ENCODE peak calls at places on chromosome 22, in five cellular contexts. One of them, this sample, is unnamed.

GRCh38 chr22:32475428-32476010 is 908 bp downstream of the FBXO7 start:
- DNase-seq in H7: peak
- DNase-seq in CD8-positive, alpha-beta memory T cell: peak
- DNase-seq in AG09309: peak
- DNase-seq in body of pancreas: peak
- DNase-seq in this sample: no peak

GRCh38 chr22:26433805-26434204 is 4.7 kb downstream of the ASPHD2 start:
- DNase-seq in H7: no peak
- DNase-seq in CD8-positive, alpha-beta memory T cell: no peak
- DNase-seq in AG09309: no peak
- DNase-seq in body of pancreas: no peak
- DNase-seq in this sample: no peak

GRCh38 chr22:11627798-11628650 is 3900.0 kb upstream of the OR11H1 start:
- DNase-seq in H7: peak
- DNase-seq in CD8-positive, alpha-beta memory T cell: no peak
- DNase-seq in AG09309: no peak
- DNase-seq in body of pancreas: no peak
- DNase-seq in this sample: no peak

GRCh38 chr22:44025171-44026065 is 1.3 kb downstream of the PARVB start:
- DNase-seq in H7: peak
- DNase-seq in CD8-positive, alpha-beta memory T cell: no peak
- DNase-seq in AG09309: no peak
- DNase-seq in body of pancreas: peak
- DNase-seq in this sample: no peak

GRCh38 chr22:40637181-40638150 is 947 bp upstream of the MRTFA start:
- DNase-seq in H7: no peak
- DNase-seq in CD8-positive, alpha-beta memory T cell: peak
- DNase-seq in AG09309: no peak
- DNase-seq in body of pancreas: peak
- DNase-seq in this sample: no peak

GRCh38 chr22:45318558-45319318 is 9.0 kb downstream of the FAM118A start:
- DNase-seq in H7: no peak
- DNase-seq in CD8-positive, alpha-beta memory T cell: peak
- DNase-seq in AG09309: peak
- DNase-seq in body of pancreas: no peak
- DNase-seq in this sample: no peak

GRCh38 chr22:23529166-23530103 is 50.7 kb downstream of the IGLL1 start:
- DNase-seq in H7: peak
- DNase-seq in CD8-positive, alpha-beta memory T cell: peak
- DNase-seq in AG09309: no peak
- DNase-seq in body of pancreas: no peak
- DNase-seq in this sample: no peak

GRCh38 chr22:25013634-25014033 is 61.1 kb downstream of the KIAA1671 start:
- DNase-seq in H7: no peak
- DNase-seq in CD8-positive, alpha-beta memory T cell: no peak
- DNase-seq in AG09309: no peak
- DNase-seq in body of pancreas: no peak
- DNase-seq in this sample: peak

GRCh38 chr22:23237841-23238240 is 57.5 kb downstream of the BCR start:
- DNase-seq in H7: no peak
- DNase-seq in CD8-positive, alpha-beta memory T cell: no peak
- DNase-seq in AG09309: no peak
- DNase-seq in body of pancreas: no peak
- DNase-seq in this sample: no peak

GRCh38 chr22:40345801-40346177 is 511 bp upstream of the ADSL start:
- DNase-seq in H7: peak
- DNase-seq in CD8-positive, alpha-beta memory T cell: peak
- DNase-seq in AG09309: no peak
- DNase-seq in body of pancreas: peak
- DNase-seq in this sample: no peak

GRCh38 chr22:19799322-19800190 is 39.0 kb downstream of the TBX1 start:
- DNase-seq in H7: no peak
- DNase-seq in CD8-positive, alpha-beta memory T cell: no peak
- DNase-seq in AG09309: peak
- DNase-seq in body of pancreas: no peak
- DNase-seq in this sample: peak

GRCh38 chr22:48100685-48101417 is 1338.4 kb downstream of the TBC1D22A start:
- DNase-seq in H7: no peak
- DNase-seq in CD8-positive, alpha-beta memory T cell: no peak
- DNase-seq in AG09309: no peak
- DNase-seq in body of pancreas: no peak
- DNase-seq in this sample: no peak

GRCh38 chr22:33658775-33659174 is 261.5 kb downstream of the LARGE1 start:
- DNase-seq in H7: no peak
- DNase-seq in CD8-positive, alpha-beta memory T cell: no peak
- DNase-seq in AG09309: peak
- DNase-seq in body of pancreas: peak
- DNase-seq in this sample: peak

GRCh38 chr22:38494498-38494897 is 11.6 kb downstream of the DDX17 start:
- DNase-seq in H7: no peak
- DNase-seq in CD8-positive, alpha-beta memory T cell: no peak
- DNase-seq in AG09309: peak
- DNase-seq in body of pancreas: no peak
- DNase-seq in this sample: no peak

GRCh38 chr22:37664249-37665101 is 6.0 kb downstream of the PDXP start:
- DNase-seq in H7: no peak
- DNase-seq in CD8-positive, alpha-beta memory T cell: no peak
- DNase-seq in AG09309: no peak
- DNase-seq in body of pancreas: no peak
- DNase-seq in this sample: no peak

GRCh38 chr22:31233001-31233400 is 20.9 kb downstream of the LIMK2 start:
- DNase-seq in H7: no peak
- DNase-seq in CD8-positive, alpha-beta memory T cell: no peak
- DNase-seq in AG09309: no peak
- DNase-seq in body of pancreas: no peak
- DNase-seq in this sample: no peak

GRCh38 chr22:50613291-50613981 is 12.8 kb downstream of the MAPK8IP2 start:
- DNase-seq in H7: peak
- DNase-seq in CD8-positive, alpha-beta memory T cell: no peak
- DNase-seq in AG09309: no peak
- DNase-seq in body of pancreas: peak
- DNase-seq in this sample: no peak
- H3K4me3 ChIP-seq in H7: no peak
- H3K4me3 ChIP-seq in CD8-positive, alpha-beta memory T cell: no peak
- H3K4me3 ChIP-seq in AG09309: no peak
- H3K4me3 ChIP-seq in body of pancreas: no peak
- H3K4me3 ChIP-seq in this sample: no peak

GRCh38 chr22:17816649-17817048 is 42.4 kb upstream of the BID start:
- DNase-seq in H7: no peak
- DNase-seq in CD8-positive, alpha-beta memory T cell: no peak
- DNase-seq in AG09309: no peak
- DNase-seq in body of pancreas: no peak
- DNase-seq in this sample: no peak

GRCh38 chr22:17811119-17811518 is 36.9 kb upstream of the BID start:
- DNase-seq in H7: no peak
- DNase-seq in CD8-positive, alpha-beta memory T cell: no peak
- DNase-seq in AG09309: no peak
- DNase-seq in body of pancreas: no peak
- DNase-seq in this sample: no peak

GRCh38 chr22:17814830-17815229 is 40.6 kb upstream of the BID start:
- DNase-seq in H7: no peak
- DNase-seq in CD8-positive, alpha-beta memory T cell: no peak
- DNase-seq in AG09309: no peak
- DNase-seq in body of pancreas: no peak
- DNase-seq in this sample: no peak

GRCh38 chr22:17815703-17816254 is 41.5 kb upstream of the BID start:
- DNase-seq in H7: peak
- DNase-seq in CD8-positive, alpha-beta memory T cell: no peak
- DNase-seq in AG09309: no peak
- DNase-seq in body of pancreas: no peak
- DNase-seq in this sample: no peak

DNA sequence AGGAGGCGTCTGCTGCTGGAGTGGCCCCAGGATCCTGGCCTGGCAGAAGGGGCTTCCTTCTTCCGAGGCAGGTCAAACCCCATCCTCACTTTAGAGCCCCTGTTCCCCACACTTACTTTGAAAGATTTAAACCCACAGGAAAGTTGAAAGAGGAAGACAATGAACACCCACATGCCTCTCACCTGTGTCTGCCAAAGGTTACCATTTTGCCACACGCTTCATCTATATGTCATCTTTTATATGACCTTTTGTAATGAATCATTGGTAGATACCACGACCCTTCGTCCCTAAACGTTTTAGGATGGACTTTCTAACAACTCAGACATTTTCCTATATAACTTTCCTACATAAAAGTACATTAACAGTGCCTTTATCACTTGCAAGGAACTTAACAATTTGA is 39.8 kb upstream of the BID start:
- DNase-seq in H7: no peak
- DNase-seq in CD8-positive, alpha-beta memory T cell: no peak
- DNase-seq in AG09309: no peak
- DNase-seq in body of pancreas: no peak
- DNase-seq in this sample: no peak
- H3K4me3 ChIP-seq in H7: no peak
- H3K4me3 ChIP-seq in CD8-positive, alpha-beta memory T cell: no peak
- H3K4me3 ChIP-seq in AG09309: no peak
- H3K4me3 ChIP-seq in body of pancreas: no peak
- H3K4me3 ChIP-seq in this sample: no peak

DNA sequence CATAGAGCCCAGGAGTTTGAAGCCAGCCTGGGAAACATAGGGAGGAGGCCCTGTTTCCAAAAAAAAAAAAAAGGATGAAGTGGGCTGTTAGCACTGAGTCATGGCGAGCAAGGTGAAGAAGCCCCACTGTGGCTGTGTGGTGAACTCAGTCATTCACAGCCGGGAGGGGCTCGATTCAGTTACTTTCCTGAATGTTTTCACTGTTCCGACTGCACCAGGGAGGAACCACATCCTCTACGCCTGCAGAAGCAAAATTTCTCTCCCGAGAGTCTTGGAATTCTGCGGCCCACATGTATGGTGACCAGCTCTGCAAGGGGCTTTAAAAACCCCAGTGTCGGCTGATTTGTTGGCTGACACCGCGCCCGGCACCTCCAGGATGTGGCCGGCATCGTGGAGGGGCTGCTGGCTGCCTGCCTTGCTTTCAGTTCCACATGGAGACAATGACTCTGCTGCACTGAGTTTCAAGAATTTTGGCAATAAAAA is 27.8 kb upstream of the GRAMD4 start:
- DNase-seq in H7: no peak
- DNase-seq in CD8-positive, alpha-beta memory T cell: peak
- DNase-seq in AG09309: peak
- DNase-seq in body of pancreas: peak
- DNase-seq in this sample: peak
- H3K4me3 ChIP-seq in H7: no peak
- H3K4me3 ChIP-seq in CD8-positive, alpha-beta memory T cell: peak
- H3K4me3 ChIP-seq in AG09309: peak
- H3K4me3 ChIP-seq in body of pancreas: no peak
- H3K4me3 ChIP-seq in this sample: peak

DNA sequence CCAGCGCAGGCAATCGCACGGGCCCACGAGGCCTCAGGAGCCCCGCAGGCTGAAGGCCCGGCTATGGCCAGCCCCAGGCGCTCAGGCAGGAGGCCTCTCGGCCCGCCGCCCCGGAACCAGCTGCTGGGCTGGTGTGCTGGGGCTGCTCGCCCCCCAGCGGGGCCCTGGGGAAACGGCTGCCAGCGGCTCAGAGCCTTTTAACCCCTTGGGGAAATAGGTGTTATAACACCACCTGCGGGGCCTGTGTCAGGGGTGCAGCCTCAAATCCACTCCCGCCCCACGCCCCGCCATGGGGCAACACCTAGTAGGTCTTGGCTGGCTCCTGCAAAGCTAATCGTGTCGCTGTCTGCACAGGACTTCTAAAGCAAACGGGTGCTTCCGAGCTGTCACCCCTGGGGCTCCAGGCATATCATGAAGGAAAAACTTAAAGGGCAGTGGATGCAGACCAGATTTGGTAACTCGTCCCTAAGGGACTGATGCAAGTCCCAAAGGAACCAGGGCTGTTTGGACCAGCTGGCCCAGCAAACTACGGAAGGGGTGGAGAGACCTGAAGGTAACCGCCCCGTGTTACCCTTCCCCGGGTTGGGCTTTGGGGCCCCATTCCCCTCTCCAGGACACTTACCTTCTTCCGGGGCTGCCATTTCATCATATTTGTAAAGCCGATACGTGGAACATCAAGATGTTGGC is 237.2 kb downstream of the TTC28 start:
- DNase-seq in H7: peak
- DNase-seq in CD8-positive, alpha-beta memory T cell: peak
- DNase-seq in AG09309: no peak
- DNase-seq in body of pancreas: peak
- DNase-seq in this sample: no peak
- H3K4me3 ChIP-seq in H7: peak
- H3K4me3 ChIP-seq in CD8-positive, alpha-beta memory T cell: peak
- H3K4me3 ChIP-seq in AG09309: peak
- H3K4me3 ChIP-seq in body of pancreas: peak
- H3K4me3 ChIP-seq in this sample: peak

GRCh38 chr22:22130956-22131355 is 113.6 kb upstream of the VPREB1 start:
- DNase-seq in H7: no peak
- DNase-seq in CD8-positive, alpha-beta memory T cell: no peak
- DNase-seq in AG09309: no peak
- DNase-seq in body of pancreas: no peak
- DNase-seq in this sample: no peak
- H3K4me3 ChIP-seq in H7: no peak
- H3K4me3 ChIP-seq in CD8-positive, alpha-beta memory T cell: no peak
- H3K4me3 ChIP-seq in AG09309: no peak
- H3K4me3 ChIP-seq in body of pancreas: no peak
- H3K4me3 ChIP-seq in this sample: no peak

GRCh38 chr22:36156515-36157419 is 3.8 kb downstream of the APOL3 start:
- DNase-seq in H7: peak
- DNase-seq in CD8-positive, alpha-beta memory T cell: peak
- DNase-seq in AG09309: peak
- DNase-seq in body of pancreas: peak
- DNase-seq in this sample: peak
- H3K4me3 ChIP-seq in H7: no peak
- H3K4me3 ChIP-seq in CD8-positive, alpha-beta memory T cell: peak
- H3K4me3 ChIP-seq in AG09309: peak
- H3K4me3 ChIP-seq in body of pancreas: no peak
- H3K4me3 ChIP-seq in this sample: peak

DNA sequence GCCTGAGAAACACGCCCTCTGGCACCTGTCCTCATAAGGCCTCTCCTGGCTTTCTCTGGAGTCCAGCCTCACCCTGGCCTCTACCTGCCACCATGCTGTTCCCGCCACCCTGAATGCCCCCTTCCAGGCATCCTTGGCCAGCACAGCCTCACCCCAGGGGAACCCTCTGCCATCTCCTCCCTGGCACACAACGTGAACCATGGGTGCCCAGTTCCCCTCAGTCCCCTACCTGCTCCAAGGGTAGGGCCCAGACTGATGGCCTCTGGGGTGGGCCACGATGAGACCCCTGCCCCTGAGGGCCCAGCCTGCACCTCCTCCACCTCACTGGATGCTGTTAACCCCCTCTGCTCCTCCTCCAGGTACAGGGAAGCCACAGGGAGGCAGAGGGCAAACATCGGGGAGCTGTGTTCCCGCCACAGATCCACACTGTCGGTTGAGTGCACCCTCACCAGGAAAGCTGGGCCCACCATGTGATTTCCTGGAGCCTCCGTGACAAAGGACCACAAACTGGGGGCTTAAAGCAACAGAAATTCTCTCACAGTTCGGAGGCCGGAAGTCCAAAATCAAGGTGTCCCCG is 169.6 kb downstream of the BRD1 start:
- DNase-seq in H7: no peak
- DNase-seq in CD8-positive, alpha-beta memory T cell: no peak
- DNase-seq in AG09309: no peak
- DNase-seq in body of pancreas: no peak
- DNase-seq in this sample: no peak
- H3K4me3 ChIP-seq in H7: no peak
- H3K4me3 ChIP-seq in CD8-positive, alpha-beta memory T cell: peak
- H3K4me3 ChIP-seq in AG09309: no peak
- H3K4me3 ChIP-seq in body of pancreas: no peak
- H3K4me3 ChIP-seq in this sample: no peak

This sample was measured in skeletal muscle cell.